ENCODE peak calls at places on chromosomes 5 and 9, in seven cellular contexts. One of them, this sample, is unnamed.

GRCh38 chr5:134851307-134851923 is 5.6 kb downstream of the C5orf24 start:
- DNase-seq in AG09309: no peak
- DNase-seq in fibroblast of lung: peak
- DNase-seq in NB4: peak
- DNase-seq in HepG2: no peak
- DNase-seq in astrocyte of the spinal cord: peak
- DNase-seq in cardiac muscle cell: peak
- DNase-seq in this sample: no peak

GRCh38 chr5:14895301-14895700 is 23.7 kb upstream of the ANKH start:
- DNase-seq in AG09309: no peak
- DNase-seq in fibroblast of lung: no peak
- DNase-seq in NB4: peak
- DNase-seq in HepG2: no peak
- DNase-seq in astrocyte of the spinal cord: no peak
- DNase-seq in cardiac muscle cell: no peak
- DNase-seq in this sample: no peak

GRCh38 chr9:83199240-83199639 is 136.3 kb upstream of the RASEF start:
- DNase-seq in AG09309: peak
- DNase-seq in fibroblast of lung: peak
- DNase-seq in NB4: peak
- DNase-seq in HepG2: peak
- DNase-seq in astrocyte of the spinal cord: peak
- DNase-seq in cardiac muscle cell: peak
- DNase-seq in this sample: peak

GRCh38 chr5:56648460-56649034 is 166.8 kb upstream of the MAP3K1 start:
- DNase-seq in AG09309: no peak
- DNase-seq in fibroblast of lung: no peak
- DNase-seq in NB4: no peak
- DNase-seq in HepG2: no peak
- DNase-seq in astrocyte of the spinal cord: no peak
- DNase-seq in cardiac muscle cell: no peak
- DNase-seq in this sample: no peak

GRCh38 chr5:32388429-32389111 is 56.0 kb downstream of the ZFR start:
- DNase-seq in AG09309: peak
- DNase-seq in fibroblast of lung: peak
- DNase-seq in NB4: peak
- DNase-seq in HepG2: no peak
- DNase-seq in astrocyte of the spinal cord: peak
- DNase-seq in cardiac muscle cell: peak
- DNase-seq in this sample: no peak

GRCh38 chr5:126138475-126139005 is 284.7 kb upstream of the GRAMD2B start:
- DNase-seq in AG09309: no peak
- DNase-seq in fibroblast of lung: peak
- DNase-seq in NB4: no peak
- DNase-seq in HepG2: no peak
- DNase-seq in astrocyte of the spinal cord: peak
- DNase-seq in cardiac muscle cell: peak
- DNase-seq in this sample: peak

GRCh38 chr5:96125335-96125891 is 163.8 kb upstream of the ELL2 start:
- DNase-seq in AG09309: no peak
- DNase-seq in fibroblast of lung: no peak
- DNase-seq in NB4: no peak
- DNase-seq in HepG2: peak
- DNase-seq in astrocyte of the spinal cord: no peak
- DNase-seq in cardiac muscle cell: peak
- DNase-seq in this sample: no peak

GRCh38 chr5:161544350-161544765 is 2.2 kb downstream of the GABRB2 start:
- DNase-seq in AG09309: peak
- DNase-seq in fibroblast of lung: peak
- DNase-seq in NB4: peak
- DNase-seq in HepG2: peak
- DNase-seq in astrocyte of the spinal cord: peak
- DNase-seq in cardiac muscle cell: peak
- DNase-seq in this sample: peak

GRCh38 chr5:116573617-116574431 is 799 bp downstream of the SEMA6A start:
- DNase-seq in AG09309: no peak
- DNase-seq in fibroblast of lung: peak
- DNase-seq in NB4: no peak
- DNase-seq in HepG2: no peak
- DNase-seq in astrocyte of the spinal cord: peak
- DNase-seq in cardiac muscle cell: no peak
- DNase-seq in this sample: no peak

GRCh38 chr9:127583605-127584053 is 28.4 kb upstream of the STXBP1 start:
- DNase-seq in AG09309: no peak
- DNase-seq in fibroblast of lung: peak
- DNase-seq in NB4: no peak
- DNase-seq in HepG2: no peak
- DNase-seq in astrocyte of the spinal cord: peak
- DNase-seq in cardiac muscle cell: peak
- DNase-seq in this sample: no peak

GRCh38 chr5:124661317-124662141 is 84.9 kb downstream of the ZNF608 start:
- DNase-seq in AG09309: no peak
- DNase-seq in fibroblast of lung: peak
- DNase-seq in NB4: no peak
- DNase-seq in HepG2: peak
- DNase-seq in astrocyte of the spinal cord: peak
- DNase-seq in cardiac muscle cell: peak
- DNase-seq in this sample: peak

GRCh38 chr9:37998881-37999311 is 70.1 kb downstream of the SHB start:
- DNase-seq in AG09309: no peak
- DNase-seq in fibroblast of lung: no peak
- DNase-seq in NB4: peak
- DNase-seq in HepG2: no peak
- DNase-seq in astrocyte of the spinal cord: peak
- DNase-seq in cardiac muscle cell: no peak
- DNase-seq in this sample: no peak

GRCh38 chr9:6495484-6495883 is 82.5 kb downstream of the UHRF2 start:
- DNase-seq in AG09309: no peak
- DNase-seq in fibroblast of lung: no peak
- DNase-seq in NB4: no peak
- DNase-seq in HepG2: no peak
- DNase-seq in astrocyte of the spinal cord: no peak
- DNase-seq in cardiac muscle cell: no peak
- DNase-seq in this sample: no peak

GRCh38 chr9:120710110-120710981 is 3.9 kb downstream of the MEGF9 start:
- DNase-seq in AG09309: no peak
- DNase-seq in fibroblast of lung: peak
- DNase-seq in NB4: peak
- DNase-seq in HepG2: peak
- DNase-seq in astrocyte of the spinal cord: peak
- DNase-seq in cardiac muscle cell: peak
- DNase-seq in this sample: no peak

GRCh38 chr5:147223343-147223742 is 11.5 kb upstream of the STK32A start:
- DNase-seq in AG09309: no peak
- DNase-seq in fibroblast of lung: no peak
- DNase-seq in NB4: no peak
- DNase-seq in HepG2: no peak
- DNase-seq in astrocyte of the spinal cord: peak
- DNase-seq in cardiac muscle cell: no peak
- DNase-seq in this sample: no peak

GRCh38 chr5:80959768-80960442 is at the start of gene RASGRF2:
- DNase-seq in AG09309: no peak
- DNase-seq in fibroblast of lung: peak
- DNase-seq in NB4: no peak
- DNase-seq in HepG2: peak
- DNase-seq in astrocyte of the spinal cord: peak
- DNase-seq in cardiac muscle cell: peak
- DNase-seq in this sample: no peak

GRCh38 chr5:131854134-131854533 is 57.3 kb upstream of the FNIP1 start:
- DNase-seq in AG09309: no peak
- DNase-seq in fibroblast of lung: peak
- DNase-seq in NB4: peak
- DNase-seq in HepG2: no peak
- DNase-seq in astrocyte of the spinal cord: no peak
- DNase-seq in cardiac muscle cell: peak
- DNase-seq in this sample: no peak

GRCh38 chr9:88177343-88177742 is 39.1 kb upstream of the SPATA31C2 start:
- DNase-seq in AG09309: no peak
- DNase-seq in fibroblast of lung: no peak
- DNase-seq in NB4: peak
- DNase-seq in HepG2: no peak
- DNase-seq in astrocyte of the spinal cord: no peak
- DNase-seq in cardiac muscle cell: no peak
- DNase-seq in this sample: no peak

GRCh38 chr9:126545116-126545515 is 68.6 kb upstream of the LMX1B start:
- DNase-seq in AG09309: no peak
- DNase-seq in fibroblast of lung: no peak
- DNase-seq in NB4: no peak
- DNase-seq in HepG2: no peak
- DNase-seq in astrocyte of the spinal cord: no peak
- DNase-seq in cardiac muscle cell: no peak
- DNase-seq in this sample: no peak

GRCh38 chr9:76624381-76625048 is 139.7 kb upstream of the PCA3 start:
- DNase-seq in AG09309: no peak
- DNase-seq in fibroblast of lung: no peak
- DNase-seq in NB4: no peak
- DNase-seq in HepG2: no peak
- DNase-seq in astrocyte of the spinal cord: no peak
- DNase-seq in cardiac muscle cell: no peak
- DNase-seq in this sample: no peak

GRCh38 chr5:79843450-79844388 is 147.3 kb downstream of the MTX3 start:
- DNase-seq in AG09309: no peak
- DNase-seq in fibroblast of lung: no peak
- DNase-seq in NB4: no peak
- DNase-seq in HepG2: no peak
- DNase-seq in astrocyte of the spinal cord: no peak
- DNase-seq in cardiac muscle cell: no peak
- DNase-seq in this sample: no peak

DNA sequence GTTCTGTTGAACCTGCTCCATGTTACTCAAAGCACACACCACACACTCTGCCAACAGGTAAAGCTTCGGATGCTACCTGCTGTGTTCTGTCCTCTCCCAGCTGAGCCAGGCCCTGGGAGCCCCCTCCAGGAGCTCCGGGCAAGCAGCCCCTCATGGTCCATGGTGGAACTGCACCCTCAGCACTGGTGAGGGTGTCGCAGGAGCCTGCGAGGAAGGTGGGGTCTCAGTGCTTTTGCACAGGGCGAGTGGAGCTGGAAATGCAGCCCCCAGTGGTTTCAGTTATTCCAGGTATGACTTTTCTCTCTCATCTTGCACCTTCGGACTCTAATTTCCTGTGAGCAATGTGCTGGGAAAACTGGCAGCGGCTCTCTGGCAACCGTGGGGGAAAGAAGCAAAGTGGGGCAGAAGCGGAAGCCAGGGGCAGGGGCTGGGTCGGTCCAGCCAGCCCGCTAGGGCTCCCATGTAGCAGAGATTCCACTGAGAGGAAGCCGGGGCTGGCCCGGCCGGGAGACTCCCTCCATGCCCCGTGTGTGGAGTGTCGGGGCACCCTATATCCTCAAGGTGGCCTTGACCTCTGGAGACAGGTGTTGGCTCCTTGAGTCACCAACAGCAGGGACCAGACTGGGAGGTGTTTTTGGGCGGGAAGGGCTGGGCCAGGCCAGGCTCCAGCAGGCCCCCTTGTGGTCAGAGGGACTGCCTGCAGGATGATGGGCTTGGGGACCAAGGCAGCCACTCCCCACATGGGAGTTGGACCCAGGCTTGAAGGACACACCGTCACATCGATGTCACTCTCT is 75.6 kb upstream of the PRSS3 start:
- DNase-seq in AG09309: no peak
- DNase-seq in fibroblast of lung: no peak
- DNase-seq in NB4: peak
- DNase-seq in HepG2: peak
- DNase-seq in astrocyte of the spinal cord: no peak
- DNase-seq in cardiac muscle cell: peak
- DNase-seq in this sample: no peak
- TF ChIP-seq CTCF in AG09309: peak
- TF ChIP-seq CTCF in fibroblast of lung: peak
- TF ChIP-seq CTCF in NB4: peak
- TF ChIP-seq CTCF in HepG2: peak
- TF ChIP-seq CTCF in astrocyte of the spinal cord: peak
- TF ChIP-seq CTCF in cardiac muscle cell: peak
- TF ChIP-seq CTCF in this sample: peak

DNA sequence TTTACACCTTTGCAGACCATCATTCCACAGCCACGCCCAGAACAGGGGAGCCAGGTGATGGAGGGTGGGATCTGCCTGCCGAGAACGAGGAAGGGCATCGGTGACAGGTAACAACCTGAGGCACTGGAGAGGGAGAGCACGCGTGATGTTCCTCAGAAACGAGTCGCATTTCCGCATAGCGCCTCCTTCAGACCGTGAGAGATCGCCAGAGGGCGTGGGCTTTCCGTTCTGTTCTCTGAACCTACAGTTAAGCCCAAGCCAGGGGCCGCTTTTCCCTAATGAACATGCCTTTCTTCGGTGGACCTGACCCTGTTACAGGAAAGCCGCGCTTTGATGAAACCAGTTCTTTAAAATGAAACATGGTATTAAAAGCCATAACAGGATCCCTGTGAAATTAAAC is 17.1 kb upstream of the ADAMTS2 start:
- DNase-seq in AG09309: no peak
- DNase-seq in fibroblast of lung: no peak
- DNase-seq in NB4: no peak
- DNase-seq in HepG2: no peak
- DNase-seq in astrocyte of the spinal cord: no peak
- DNase-seq in cardiac muscle cell: no peak
- DNase-seq in this sample: no peak
- H3K4me3 ChIP-seq in AG09309: no peak
- H3K4me3 ChIP-seq in fibroblast of lung: no peak
- H3K4me3 ChIP-seq in NB4: no peak
- H3K4me3 ChIP-seq in HepG2: no peak
- H3K4me3 ChIP-seq in astrocyte of the spinal cord: no peak
- H3K4me3 ChIP-seq in cardiac muscle cell: no peak
- H3K4me3 ChIP-seq in this sample: no peak

GRCh38 chr9:13295556-13295955 is 16.1 kb upstream of the MPDZ start:
- DNase-seq in AG09309: no peak
- DNase-seq in fibroblast of lung: no peak
- DNase-seq in NB4: no peak
- DNase-seq in HepG2: no peak
- DNase-seq in astrocyte of the spinal cord: no peak
- DNase-seq in cardiac muscle cell: no peak
- DNase-seq in this sample: peak

GRCh38 chr9:13292158-13292557 is 12.7 kb upstream of the MPDZ start:
- DNase-seq in AG09309: no peak
- DNase-seq in fibroblast of lung: no peak
- DNase-seq in NB4: no peak
- DNase-seq in HepG2: no peak
- DNase-seq in astrocyte of the spinal cord: no peak
- DNase-seq in cardiac muscle cell: no peak
- DNase-seq in this sample: no peak

GRCh38 chr9:13296972-13297371 is 17.5 kb upstream of the MPDZ start:
- DNase-seq in AG09309: no peak
- DNase-seq in fibroblast of lung: no peak
- DNase-seq in NB4: no peak
- DNase-seq in HepG2: no peak
- DNase-seq in astrocyte of the spinal cord: no peak
- DNase-seq in cardiac muscle cell: no peak
- DNase-seq in this sample: no peak

GRCh38 chr9:13292782-13293181 is 13.3 kb upstream of the MPDZ start:
- DNase-seq in AG09309: no peak
- DNase-seq in fibroblast of lung: no peak
- DNase-seq in NB4: no peak
- DNase-seq in HepG2: no peak
- DNase-seq in astrocyte of the spinal cord: no peak
- DNase-seq in cardiac muscle cell: no peak
- DNase-seq in this sample: no peak

GRCh38 chr9:13291718-13292117 is 12.2 kb upstream of the MPDZ start:
- DNase-seq in AG09309: no peak
- DNase-seq in fibroblast of lung: no peak
- DNase-seq in NB4: no peak
- DNase-seq in HepG2: no peak
- DNase-seq in astrocyte of the spinal cord: no peak
- DNase-seq in cardiac muscle cell: no peak
- DNase-seq in this sample: no peak
- TF ChIP-seq CTCF in AG09309: no peak
- TF ChIP-seq CTCF in fibroblast of lung: peak
- TF ChIP-seq CTCF in NB4: peak
- TF ChIP-seq CTCF in HepG2: no peak
- TF ChIP-seq CTCF in astrocyte of the spinal cord: peak
- TF ChIP-seq CTCF in cardiac muscle cell: no peak
- TF ChIP-seq CTCF in this sample: no peak

GRCh38 chr9:122159925-122160246 is 178 bp downstream of the MORN5 start:
- DNase-seq in AG09309: no peak
- DNase-seq in fibroblast of lung: no peak
- DNase-seq in NB4: no peak
- DNase-seq in HepG2: no peak
- DNase-seq in astrocyte of the spinal cord: no peak
- DNase-seq in cardiac muscle cell: no peak
- DNase-seq in this sample: no peak
- H3K4me3 ChIP-seq in AG09309: no peak
- H3K4me3 ChIP-seq in fibroblast of lung: peak
- H3K4me3 ChIP-seq in NB4: peak
- H3K4me3 ChIP-seq in HepG2: no peak
- H3K4me3 ChIP-seq in astrocyte of the spinal cord: peak
- H3K4me3 ChIP-seq in cardiac muscle cell: peak
- H3K4me3 ChIP-seq in this sample: peak